ENCODE peak calls at places on chromosomes 7 and 10, in six cellular contexts. Z, E, I, D, G and A are unnamed samples.

GRCh38 chr7:109527833-109528232 is 958.2 kb downstream of the DNAJB9 start:
- DNase-seq in Z (no peak), E (no peak), I (no peak), G (no peak), D (no peak), A (no peak)

GRCh38 chr7:90816511-90817142 is 220.5 kb downstream of the CDK14 start:
- DNase-seq in D (no peak), E (peak), G (no peak), Z (no peak), I (no peak), A (no peak)

GRCh38 chr10:17123961-17124360 is 5.7 kb downstream of the CUBN start:
- DNase-seq in I (no peak), G (no peak), Z (no peak), E (no peak), D (no peak), A (no peak)

GRCh38 chr10:14611971-14612693 is 162.6 kb downstream of the FAM107B start:
- DNase-seq in G (no peak), Z (no peak), E (no peak), D (no peak), I (no peak), A (no peak)

GRCh38 chr7:3683886-3684539 is 383.0 kb downstream of the SDK1 start:
- DNase-seq in E (no peak), I (peak), G (no peak), Z (no peak), D (no peak), A (no peak)

GRCh38 chr10:47165168-47165710 is 134.8 kb upstream of the GDF10 start:
- DNase-seq in D (no peak), I (no peak), E (no peak), G (no peak), Z (no peak), A (no peak)

GRCh38 chr7:107667341-107667740 is 6.7 kb downstream of the SLC26A4 start:
- DNase-seq in D (no peak), E (no peak), I (no peak), Z (no peak), G (no peak), A (no peak)

GRCh38 chr10:91565241-91565640 is 67.6 kb downstream of the PPP1R3C start:
- DNase-seq in I (no peak), D (no peak), E (no peak), Z (no peak), G (no peak), A (no peak)

GRCh38 chr10:18795549-18795948 is 136.3 kb downstream of the ARL5B start:
- DNase-seq in E (no peak), Z (no peak), I (no peak), G (no peak), D (no peak), A (no peak)

GRCh38 chr7:158028290-158028941 is 559.2 kb downstream of the PTPRN2 start:
- DNase-seq in I (peak), G (no peak), E (no peak), D (peak), Z (no peak), A (no peak)

GRCh38 chr10:45581497-45582385 is 90.8 kb downstream of the ZFAND4 start:
- DNase-seq in E (no peak), I (no peak), G (no peak), Z (no peak), D (no peak), A (no peak)

GRCh38 chr10:67386260-67386659 is 309.7 kb downstream of the CTNNA3 start:
- DNase-seq in D (no peak), I (no peak), Z (no peak), G (no peak), E (no peak), A (no peak)

GRCh38 chr7:111029141-111029572 is 61.8 kb upstream of the LRRN3 start:
- DNase-seq in D (no peak), G (no peak), I (no peak), Z (no peak), E (no peak), A (no peak)

GRCh38 chr7:32030904-32031692 is 39.1 kb downstream of the PDE1C start:
- DNase-seq in G (no peak), Z (no peak), D (no peak), E (no peak), I (no peak), A (no peak)

GRCh38 chr10:61284222-61284890 is 168.8 kb downstream of the TMEM26 start:
- DNase-seq in Z (peak), D (no peak), G (no peak), E (peak), I (no peak), A (no peak)

GRCh38 chr7:88111136-88111748 is 108.6 kb downstream of the SRI start:
- DNase-seq in G (no peak), I (no peak), D (no peak), Z (peak), E (peak), A (no peak)

GRCh38 chr7:127252736-127253288 is at the start of gene GRM8:
- DNase-seq in G (peak), E (peak), Z (no peak), D (peak), I (peak), A (no peak)

GRCh38 chr7:50667338-50667737 is 102.1 kb upstream of the DDC start:
- DNase-seq in G (no peak), D (peak), E (peak), Z (no peak), I (no peak), A (no peak)

GRCh38 chr10:98296514-98296913 is 28.5 kb upstream of the LOXL4 start:
- DNase-seq in G (no peak), I (no peak), E (no peak), Z (no peak), D (no peak), A (no peak)

GRCh38 chr10:98295401-98295811 is 27.4 kb upstream of the LOXL4 start:
- DNase-seq in I (no peak), D (no peak), Z (no peak), E (no peak), G (no peak), A (no peak)

GRCh38 chr10:51960494-51960895 is 261.1 kb upstream of the CSTF2T start:
- DNase-seq in I (no peak), E (peak), G (no peak), Z (peak), D (no peak), A (no peak)

GRCh38 chr7:49773939-49774458 is 561 bp downstream of the VWC2 start:
- DNase-seq in D (no peak), E (no peak), I (peak), G (peak), Z (no peak), A (no peak)

GRCh38 chr7:101538596-101539459 is 90.3 kb downstream of the MYL10 start:
- DNase-seq in E (peak), G (peak), Z (peak), D (peak), I (peak), A (no peak)

GRCh38 chr7:128909605-128910568 is 622 bp downstream of the KCP start:
- DNase-seq in D (no peak), I (peak), G (peak), E (peak), Z (no peak), A (peak)

GRCh38 chr10:110225756-110226554 is 18.6 kb downstream of the MXI1 start:
- DNase-seq in E (peak), D (peak), G (peak), I (peak), Z (peak), A (peak)

GRCh38 chr10:102927311-102928010 is 9.4 kb downstream of the CNNM2 start:
- DNase-seq in Z (no peak), I (no peak), G (no peak), E (no peak), D (no peak), A (no peak)

GRCh38 chr7:45617166-45617565 is 43.0 kb downstream of the ADCY1 start:
- DNase-seq in D (no peak), E (no peak), G (peak), I (peak), Z (no peak), A (no peak)

GRCh38 chr7:77833136-77833535 is 34.6 kb downstream of the PHTF2 start:
- DNase-seq in I (no peak), E (no peak), Z (no peak), D (no peak), G (no peak), A (no peak)

GRCh38 chr7:80135306-80136104 is 874 bp downstream of the GNAI1 start:
- DNase-seq in Z (no peak), G (no peak), I (no peak), D (no peak), E (no peak), A (no peak)

GRCh38 chr10:112713411-112713810 is 236.6 kb upstream of the TCF7L2 start:
- DNase-seq in D (no peak), Z (no peak), E (no peak), G (no peak), I (no peak), A (no peak)

GRCh38 chr7:22849662-22850061 is 27.0 kb upstream of the TOMM7 start:
- DNase-seq in I (no peak), G (no peak), E (no peak), Z (no peak), D (no peak), A (no peak)

GRCh38 chr7:6015917-6016652 is 7.0 kb downstream of the AIMP2 start:
- DNase-seq in E (peak), G (no peak), D (peak), Z (peak), I (no peak), A (no peak)

GRCh38 chr10:97843296-97843671 is 6.4 kb upstream of the GOLGA7B start:
- DNase-seq in G (no peak), I (no peak), Z (no peak), D (no peak), E (no peak), A (no peak)

GRCh38 chr7:136883046-136883445 is 14.6 kb downstream of the CHRM2 start:
- DNase-seq in I (no peak), G (no peak), Z (no peak), E (peak), D (no peak), A (no peak)

GRCh38 chr7:151626422-151627115 is 106.9 kb upstream of the RHEB start:
- DNase-seq in I (peak), G (peak), D (peak), E (peak), Z (peak), A (no peak)

GRCh38 chr7:30925913-30926312 is 14.3 kb downstream of the AQP1 start:
- DNase-seq in G (peak), D (peak), E (no peak), Z (no peak), I (peak), A (peak)

GRCh38 chr7:127652333-127653248 is 597 bp downstream of the SND1 start:
- DNase-seq in E (peak), D (no peak), Z (peak), I (no peak), G (no peak), A (no peak)

GRCh38 chr10:93596539-93596938 is 4.5 kb downstream of the RBP4 start:
- DNase-seq in D (no peak), I (peak), G (peak), E (no peak), Z (peak), A (no peak)
- TF ChIP-seq CTCF in D (no peak), I (peak), G (no peak), E (no peak), Z (peak), A (no peak)

DNA sequence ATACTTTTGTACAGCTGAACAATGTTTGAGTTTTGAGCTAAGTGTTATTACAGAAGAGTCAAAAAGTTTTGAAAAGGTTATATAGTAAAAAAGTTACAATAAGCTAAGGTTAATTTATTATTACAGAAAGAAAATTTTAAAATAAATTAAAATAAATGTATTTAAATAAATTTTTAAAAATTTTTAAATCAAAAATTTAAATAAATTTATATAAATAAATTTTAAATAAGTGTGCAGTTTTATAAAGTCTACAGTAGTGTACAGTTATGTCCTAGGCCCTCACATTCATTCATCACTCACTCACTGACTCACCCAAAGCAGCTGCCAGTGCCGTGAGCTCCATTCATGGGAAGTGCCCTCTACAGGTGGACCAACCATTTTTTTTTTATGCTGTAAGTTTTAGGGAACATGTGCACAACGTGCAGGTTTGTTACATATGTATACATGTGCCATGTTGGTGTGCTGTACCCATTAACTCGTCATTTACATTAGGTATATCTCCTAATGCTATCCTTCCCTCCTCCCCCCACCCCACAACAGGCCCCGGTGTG is 462.9 kb upstream of the ZMIZ1 start:
- DNase-seq in D (no peak), G (no peak), E (peak), Z (peak), I (peak), A (no peak)
- TF ChIP-seq CTCF in D (no peak), G (no peak), E (peak), Z (peak), I (peak), A (no peak)

GRCh38 chr7:96778263-96778662 is 68.6 kb upstream of the SEM1 start:
- DNase-seq in E (no peak), I (peak), Z (peak), D (no peak), G (peak), A (no peak)
- TF ChIP-seq CTCF in E (no peak), I (peak), Z (peak), D (no peak), G (no peak), A (no peak)

DNA sequence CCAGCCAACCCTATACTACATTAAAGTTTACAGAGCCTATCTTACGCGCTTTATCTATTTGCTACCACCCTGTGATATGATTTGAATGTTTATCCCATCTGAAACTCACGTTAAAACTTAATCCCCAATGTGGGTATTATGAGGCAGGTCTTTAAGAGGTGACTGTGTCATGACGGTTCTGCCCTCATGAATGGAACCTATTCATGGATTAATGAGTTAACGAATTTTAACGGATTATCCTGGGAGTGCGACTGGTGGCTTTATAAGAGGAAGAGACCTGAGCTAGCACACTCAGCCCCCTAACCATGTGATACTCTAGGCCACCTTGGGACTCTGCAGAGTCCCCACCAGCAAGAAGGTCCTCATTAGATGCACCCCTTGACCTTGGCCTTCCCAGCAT is 37.8 kb downstream of the SRPK2 start:
- DNase-seq in I (no peak), E (no peak), D (no peak), G (no peak), Z (no peak), A (no peak)
- TF ChIP-seq CTCF in I (no peak), E (no peak), D (no peak), G (no peak), Z (no peak), A (no peak)

GRCh38 chr10:124461642-124462347 is at the start of gene LHPP:
- DNase-seq in E (peak), G (peak), Z (peak), I (peak), D (peak), A (peak)
- TF ChIP-seq CTCF in E (no peak), G (peak), Z (peak), I (peak), D (no peak), A (peak)